ENCODE peak calls at places on chromosomes 13 and 19, in seven cellular contexts. S is cardiac muscle cell, I is astrocyte, C is ovary, M is neural crest cell, Y is cardiac fibroblast, L is thyroid gland. J is an unnamed sample.

GRCh38 chr13:46523972-46524737 is 28.8 kb upstream of the LRCH1 start:
- DNase-seq in S (no peak), I (no peak), C (no peak), M (no peak), Y (peak), L (no peak), J (no peak)

GRCh38 chr19:34067861-34068271 is 104.4 kb upstream of the LSM14A start:
- DNase-seq in S (no peak), I (peak), C (no peak), M (no peak), Y (peak), L (no peak), J (no peak)

GRCh38 chr13:28375250-28375930 is 119.5 kb downstream of the FLT1 start:
- DNase-seq in S (peak), I (no peak), C (no peak), M (no peak), Y (no peak), L (no peak), J (no peak)

GRCh38 chr13:111323549-111323948 is 3.1 kb downstream of the TEX29 start:
- DNase-seq in S (no peak), I (no peak), C (no peak), M (no peak), Y (no peak), L (no peak), J (no peak)

GRCh38 chr19:5086725-5087439 is 118.0 kb downstream of the KDM4B start:
- DNase-seq in S (no peak), I (no peak), C (no peak), M (no peak), Y (no peak), L (no peak), J (no peak)

GRCh38 chr19:46759817-46760333 is 13.6 kb upstream of the STRN4 start:
- DNase-seq in S (no peak), I (peak), C (no peak), M (no peak), Y (peak), L (no peak), J (no peak)

GRCh38 chr19:43229315-43229714 is 23.9 kb upstream of the PSG4 start:
- DNase-seq in S (no peak), I (peak), C (no peak), M (no peak), Y (peak), L (no peak), J (no peak)

GRCh38 chr13:60165391-60166099 is 1.8 kb upstream of the DIAPH3 start:
- DNase-seq in S (no peak), I (peak), C (no peak), M (no peak), Y (no peak), L (no peak), J (no peak)

GRCh38 chr13:91409661-91410060 is 11.2 kb downstream of the GPC5 start:
- DNase-seq in S (no peak), I (no peak), C (no peak), M (no peak), Y (no peak), L (no peak), J (no peak)

GRCh38 chr13:97272526-97272925 is 50.4 kb downstream of the MBNL2 start:
- DNase-seq in S (no peak), I (no peak), C (no peak), M (no peak), Y (no peak), L (no peak), J (no peak)

GRCh38 chr13:50783940-50784339 is 59.6 kb downstream of the DLEU7 start:
- DNase-seq in S (no peak), I (no peak), C (no peak), M (no peak), Y (no peak), L (peak), J (no peak)

GRCh38 chr13:75359266-75359665 is 122.7 kb downstream of the TBC1D4 start:
- DNase-seq in S (no peak), I (peak), C (no peak), M (no peak), Y (peak), L (no peak), J (no peak)

GRCh38 chr13:40464349-40464748 is 202.1 kb downstream of the FOXO1 start:
- DNase-seq in S (no peak), I (no peak), C (no peak), M (no peak), Y (no peak), L (no peak), J (no peak)

GRCh38 chr19:14611051-14611450 is 28.2 kb downstream of the CLEC17A start:
- DNase-seq in S (no peak), I (no peak), C (no peak), M (no peak), Y (no peak), L (no peak), J (no peak)

GRCh38 chr13:44044544-44045178 is 165.0 kb downstream of the LACC1 start:
- DNase-seq in S (no peak), I (peak), C (no peak), M (no peak), Y (no peak), L (no peak), J (no peak)

GRCh38 chr19:1474765-1475351 is 4.2 kb downstream of the C19orf25 start:
- DNase-seq in S (no peak), I (no peak), C (no peak), M (no peak), Y (no peak), L (no peak), J (no peak)

GRCh38 chr19:52331757-52332156 is 4.3 kb upstream of the ZNF610 start:
- DNase-seq in S (no peak), I (peak), C (no peak), M (no peak), Y (peak), L (no peak), J (no peak)

GRCh38 chr19:30253581-30253996 is 118.6 kb upstream of the ZNF536 start:
- DNase-seq in S (no peak), I (no peak), C (no peak), M (no peak), Y (no peak), L (no peak), J (no peak)

GRCh38 chr19:51509823-51510660 is 8.4 kb upstream of the SIGLEC12 start:
- DNase-seq in S (no peak), I (no peak), C (no peak), M (no peak), Y (no peak), L (no peak), J (no peak)

GRCh38 chr19:13008926-13009787 is 13.9 kb downstream of the NFIX start:
- DNase-seq in S (no peak), I (no peak), C (no peak), M (no peak), Y (no peak), L (no peak), J (peak)

GRCh38 chr19:33323093-33323820 is 20.9 kb upstream of the CEBPA start:
- DNase-seq in S (no peak), I (no peak), C (no peak), M (no peak), Y (no peak), L (no peak), J (no peak)

GRCh38 chr19:35207391-35207871 is 21.1 kb downstream of the FAM187B start:
- DNase-seq in S (no peak), I (no peak), C (no peak), M (no peak), Y (no peak), L (no peak), J (no peak)

GRCh38 chr19:56958428-56958827 is 117.9 kb upstream of the PEG3 start:
- DNase-seq in S (no peak), I (no peak), C (no peak), M (no peak), Y (no peak), L (no peak), J (no peak)

GRCh38 chr13:39273953-39274352 is 235.7 kb downstream of the NHLRC3 start:
- DNase-seq in S (peak), I (no peak), C (no peak), M (no peak), Y (peak), L (peak), J (peak)

GRCh38 chr19:4717191-4717965 is 6.3 kb downstream of the DPP9 start:
- DNase-seq in S (no peak), I (peak), C (no peak), M (no peak), Y (peak), L (peak), J (no peak)

GRCh38 chr19:35120492-35120891 is 4.9 kb downstream of the FXYD3 start:
- DNase-seq in S (no peak), I (peak), C (no peak), M (no peak), Y (peak), L (no peak), J (no peak)

GRCh38 chr19:14091086-14091884 is 734 bp upstream of the SAMD1 start:
- DNase-seq in S (no peak), I (peak), C (no peak), M (peak), Y (peak), L (peak), J (peak)

GRCh38 chr19:18418034-18418724 is 1.0 kb upstream of the SSBP4 start:
- DNase-seq in S (no peak), I (no peak), C (peak), M (no peak), Y (no peak), L (no peak), J (peak)

GRCh38 chr19:6589711-6590457 is 1.1 kb downstream of the CD70 start:
- DNase-seq in S (no peak), I (no peak), C (no peak), M (no peak), Y (no peak), L (no peak), J (no peak)

GRCh38 chr19:36489139-36489919 is at the start of gene ZNF566:
- DNase-seq in S (peak), I (peak), C (peak), M (peak), Y (peak), L (peak), J (peak)

GRCh38 chr13:36160297-36160696 is 29.1 kb upstream of the DCLK1 start:
- DNase-seq in S (no peak), I (no peak), C (no peak), M (no peak), Y (no peak), L (no peak), J (no peak)

GRCh38 chr19:39824143-39825092 is 9.5 kb downstream of the DYRK1B start:
- DNase-seq in S (peak), I (peak), C (peak), M (peak), Y (peak), L (peak), J (peak)
- TF ChIP-seq CTCF in S (no peak), I (no peak), C (no peak), M (no peak), Y (no peak), L (no peak), J (no peak)

DNA sequence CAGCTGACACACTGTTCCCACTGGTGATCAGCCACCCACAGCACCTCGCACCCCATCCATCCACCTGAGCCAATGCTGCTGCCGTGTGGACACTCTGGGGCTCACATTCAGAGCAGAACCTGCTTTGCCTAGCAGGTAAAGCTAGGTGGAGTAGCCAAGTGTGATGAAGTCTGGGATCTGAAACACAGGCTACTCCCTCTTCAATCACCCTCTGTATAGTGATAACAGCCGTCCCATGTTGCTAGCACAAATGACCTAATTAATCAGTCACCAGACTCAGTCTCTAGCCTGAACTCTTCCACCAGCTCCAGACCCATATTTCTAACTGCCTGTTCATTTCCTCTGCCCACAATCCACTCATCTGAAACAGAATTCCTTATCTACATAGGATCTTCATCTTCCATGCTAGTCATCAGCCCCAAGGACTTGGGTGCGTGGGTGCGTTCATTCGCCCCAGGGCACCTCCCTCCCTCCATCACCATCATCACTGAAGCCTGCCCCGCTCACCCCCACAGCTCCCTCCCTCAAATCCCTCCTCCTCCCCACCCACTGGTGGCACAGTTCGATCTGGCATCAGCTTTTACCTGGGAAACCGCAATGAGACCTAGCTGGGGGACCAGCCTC is 19.8 kb downstream of the STK24 start:
- DNase-seq in S (no peak), I (peak), C (no peak), M (no peak), Y (no peak), L (peak), J (no peak)
- TF ChIP-seq CTCF in S (no peak), I (no peak), C (no peak), M (no peak), Y (no peak), L (peak), J (no peak)

GRCh38 chr13:34459856-34460255 is 482.2 kb upstream of the NBEA start:
- DNase-seq in S (no peak), I (no peak), C (no peak), M (no peak), Y (peak), L (no peak), J (no peak)
- TF ChIP-seq CTCF in S (no peak), I (no peak), C (no peak), M (no peak), Y (no peak), L (no peak), J (no peak)

DNA sequence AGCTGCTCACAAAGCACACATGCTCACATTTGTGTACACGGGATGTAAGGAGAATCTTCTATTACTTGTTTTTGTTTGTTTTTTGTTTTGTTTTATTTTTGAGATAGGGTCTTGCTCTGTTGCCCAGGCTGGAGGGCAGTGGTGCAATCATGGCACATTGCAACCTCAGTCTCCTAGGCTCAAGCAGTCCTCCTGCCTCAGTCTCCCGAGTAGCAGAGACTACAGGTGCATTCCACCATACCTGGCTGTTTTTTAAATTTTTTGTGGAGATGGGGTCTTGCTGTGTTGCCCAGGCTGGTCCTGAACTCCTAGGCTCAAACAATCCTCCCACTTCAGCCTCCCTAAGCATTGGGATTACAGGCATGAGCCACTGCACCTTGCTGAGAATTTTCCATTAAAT is 41.8 kb downstream of the KCNC3 start:
- DNase-seq in S (no peak), I (no peak), C (no peak), M (no peak), Y (no peak), L (no peak), J (no peak)
- TF ChIP-seq CTCF in S (no peak), I (no peak), C (no peak), M (no peak), Y (no peak), L (no peak), J (no peak)

J was measured in GM20000.